ENCODE peak calls at places on chromosomes 7 and 10, in five cellular contexts. O, B, N, T and M are unnamed samples.

GRCh38 chr7:127854383-127854782 is 176.9 kb downstream of the LRRC4 start:
- DNase-seq in N (no peak), T (no peak), O (no peak), B (no peak), M (no peak)

GRCh38 chr10:116742367-116743265 is at the start of gene HSPA12A:
- DNase-seq in O (peak), B (no peak), T (no peak), N (peak), M (peak)

GRCh38 chr10:97574374-97575100 is 2.0 kb downstream of the ANKRD2 start:
- DNase-seq in B (no peak), N (no peak), T (peak), O (peak), M (peak)

GRCh38 chr7:25720427-25720826 is 431.6 kb upstream of the NFE2L3 start:
- DNase-seq in T (no peak), N (peak), B (no peak), O (peak), M (peak)

GRCh38 chr10:132361581-132362101 is 29.6 kb downstream of the LRRC27 start:
- DNase-seq in B (no peak), T (no peak), N (no peak), O (no peak), M (no peak)

GRCh38 chr7:99628471-99629465 is 12.0 kb downstream of the ZSCAN25 start:
- DNase-seq in T (no peak), B (no peak), N (no peak), O (no peak), M (no peak)

GRCh38 chr10:60644436-60645130 is 133.7 kb upstream of the CDK1 start:
- DNase-seq in O (no peak), N (no peak), B (no peak), T (no peak), M (no peak)

GRCh38 chr10:13660545-13660920 is 73.8 kb downstream of the PRPF18 start:
- DNase-seq in N (no peak), T (no peak), B (peak), O (peak), M (no peak)

GRCh38 chr10:33057620-33058019 is 99.6 kb upstream of the ITGB1 start:
- DNase-seq in O (no peak), B (no peak), N (no peak), T (no peak), M (no peak)

GRCh38 chr10:42781893-42782445 is 626 bp upstream of the BMS1 start:
- DNase-seq in N (no peak), T (no peak), O (no peak), B (no peak), M (no peak)

GRCh38 chr10:35025916-35026315 is 64.2 kb downstream of the CUL2 start:
- DNase-seq in N (no peak), B (no peak), T (no peak), O (peak), M (no peak)

GRCh38 chr7:116524609-116525297 is at the start of gene CAV1:
- DNase-seq in O (peak), N (peak), B (no peak), T (no peak), M (peak)

GRCh38 chr7:30206466-30206865 is 71.7 kb downstream of the MTURN start:
- DNase-seq in O (peak), N (no peak), T (no peak), B (no peak), M (no peak)

GRCh38 chr10:48501806-48502771 is 102.8 kb downstream of the ARHGAP22 start:
- DNase-seq in N (no peak), O (peak), T (no peak), B (peak), M (no peak)

GRCh38 chr10:5953676-5954075 is 23.7 kb downstream of the IL15RA start:
- DNase-seq in O (no peak), N (no peak), B (no peak), T (no peak), M (no peak)

GRCh38 chr7:21912305-21912704 is 33.4 kb downstream of the CDCA7L start:
- DNase-seq in T (no peak), O (peak), B (no peak), N (no peak), M (no peak)

GRCh38 chr10:73759512-73760115 is 15.4 kb downstream of the SEC24C start:
- DNase-seq in O (no peak), N (no peak), T (no peak), B (no peak), M (no peak)

GRCh38 chr7:39811161-39811614 is 138.9 kb upstream of the CDK13 start:
- DNase-seq in T (no peak), O (peak), N (no peak), B (no peak), M (peak)

DNA sequence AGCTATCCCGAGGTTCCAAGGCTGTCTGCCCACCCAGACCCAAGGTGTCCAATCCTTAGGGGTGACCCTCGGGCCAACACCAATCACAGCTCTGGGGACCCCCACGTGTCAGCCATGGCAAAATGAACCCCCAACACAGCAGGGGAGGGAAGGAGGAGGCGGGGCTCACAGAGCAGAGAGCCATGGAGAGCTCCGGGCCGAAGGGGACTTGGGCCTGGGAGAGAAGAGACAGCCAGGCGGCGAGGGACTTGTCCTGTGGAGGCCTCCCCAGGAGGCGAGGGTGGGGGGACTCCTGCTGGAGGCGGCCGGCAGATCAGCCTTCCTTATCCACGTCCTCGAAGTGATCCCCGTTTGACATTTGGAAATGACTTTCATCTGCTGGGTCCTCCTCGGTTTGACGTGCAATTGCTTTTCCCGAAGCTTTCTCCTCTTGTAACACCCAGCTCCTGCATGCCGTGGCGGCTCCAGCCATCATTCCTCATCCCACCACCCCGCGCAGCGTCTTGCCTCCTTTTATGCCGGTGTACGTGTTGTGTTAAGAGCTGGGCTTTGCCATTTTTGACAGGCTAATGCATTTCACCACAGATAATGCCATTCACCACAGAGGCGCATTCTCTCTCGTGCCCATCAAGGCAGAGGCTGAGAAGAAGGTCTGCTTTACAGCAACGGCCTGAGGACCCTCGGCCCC is 337.4 kb downstream of the DNAJB6 start:
- DNase-seq in N (no peak), T (no peak), O (no peak), B (no peak), M (no peak)
- TF ChIP-seq MXI1 in N (no peak), T (no peak), O (no peak), B (no peak), M (no peak)

DNA sequence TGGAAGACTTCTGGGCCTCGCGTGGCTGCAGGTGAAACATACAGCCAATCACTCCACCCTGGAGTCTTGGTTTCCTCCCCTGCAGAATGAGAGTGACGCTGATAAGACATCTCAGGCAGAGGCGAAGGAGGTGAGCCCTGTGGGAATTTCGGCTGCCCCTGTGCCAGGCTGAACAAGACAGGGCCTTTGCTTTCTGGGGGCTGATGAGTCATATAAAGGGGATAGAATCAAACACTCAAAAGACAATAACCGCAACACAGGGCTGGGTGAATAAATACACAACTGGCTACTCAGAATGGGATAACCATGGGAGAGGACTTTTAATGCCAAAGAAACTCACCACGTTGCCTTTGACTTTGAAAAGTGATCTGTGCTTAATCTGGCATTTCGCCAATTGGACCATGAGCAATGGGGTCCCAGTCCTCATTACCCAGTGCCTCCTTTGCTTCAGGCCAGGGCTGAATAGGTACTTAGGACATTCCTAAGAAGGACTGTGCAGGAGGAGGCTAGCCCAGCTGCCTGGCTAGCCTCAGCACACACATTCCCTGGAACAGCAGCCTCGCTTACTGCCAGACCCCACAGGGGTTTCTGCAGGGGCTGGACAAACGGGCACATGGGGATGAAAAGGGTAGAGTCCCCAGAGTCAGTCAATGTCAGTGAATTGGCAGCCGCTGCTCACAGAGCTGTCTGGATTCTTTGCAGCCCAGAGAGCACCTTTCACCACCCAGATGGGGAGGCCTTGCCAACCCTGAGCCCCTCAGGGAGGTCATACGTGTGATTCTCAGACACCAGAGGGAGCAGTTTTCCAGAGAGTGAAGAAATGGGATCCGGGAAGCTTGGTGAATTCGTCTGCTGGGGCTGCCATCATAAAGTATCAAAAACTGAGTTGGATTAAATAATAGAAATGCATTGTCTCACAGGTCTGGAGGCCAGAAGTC is 143.5 kb downstream of the KCNMA1 start:
- DNase-seq in N (no peak), T (peak), O (peak), B (no peak), M (peak)
- TF ChIP-seq MXI1 in N (no peak), T (no peak), O (no peak), B (no peak), M (no peak)

GRCh38 chr10:89419548-89419947 is 5.2 kb downstream of the IFIT5 start:
- DNase-seq in N (peak), T (no peak), O (peak), B (no peak), M (peak)

GRCh38 chr10:89414146-89414878 is at the start of gene IFIT5:
- DNase-seq in B (peak), T (peak), N (peak), O (peak), M (peak)

GRCh38 chr10:89413398-89413912 is 913 bp upstream of the IFIT5 start:
- DNase-seq in B (no peak), T (no peak), O (no peak), N (no peak), M (no peak)

GRCh38 chr10:89414879-89415821 is 782 bp downstream of the IFIT5 start:
- DNase-seq in T (no peak), B (no peak), N (no peak), O (peak), M (peak)

DNA sequence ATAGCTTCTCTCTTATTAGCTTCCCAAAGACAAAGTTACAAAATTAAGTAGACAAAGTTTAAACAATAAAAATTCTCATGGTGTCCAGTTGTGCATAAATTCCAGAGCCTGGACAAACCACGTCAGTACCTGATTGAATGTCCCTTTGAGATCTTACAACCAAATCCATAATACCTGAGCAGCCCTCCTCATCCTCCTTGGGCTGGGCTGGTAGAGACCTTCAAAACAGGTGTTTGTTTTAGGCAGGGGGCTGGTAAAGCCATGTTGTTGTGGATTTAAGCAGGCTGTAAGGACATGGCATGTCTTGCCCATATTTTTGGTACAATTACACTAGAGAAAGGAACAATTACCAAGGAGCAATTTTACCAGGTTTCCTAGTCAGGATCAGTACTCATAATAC is 2.1 kb downstream of the IFIT5 start:
- DNase-seq in O (no peak), N (no peak), T (no peak), B (no peak), M (no peak)
- TF ChIP-seq MXI1 in O (no peak), N (no peak), T (no peak), B (no peak), M (no peak)

DNA sequence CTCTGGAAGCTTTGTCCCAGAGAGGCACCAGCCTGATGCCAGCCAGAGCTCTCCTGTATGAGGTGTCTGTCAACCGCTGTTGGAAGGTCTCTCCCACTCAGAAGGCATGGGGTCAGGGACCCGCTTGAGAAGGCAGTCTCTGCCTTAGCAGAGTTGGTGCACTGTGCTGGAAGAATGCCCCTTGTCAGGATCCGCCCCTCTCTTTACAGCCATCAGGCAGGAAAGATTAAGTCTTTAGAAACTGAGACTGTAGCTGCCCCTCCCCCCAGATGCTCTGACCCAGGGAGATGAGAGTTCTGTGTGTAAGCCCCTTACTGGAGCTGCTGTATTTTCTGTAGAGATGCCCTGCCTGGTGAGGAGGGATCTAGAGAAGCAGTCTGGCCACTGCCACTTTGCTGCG is 285.2 kb upstream of the ZWINT start:
- DNase-seq in B (no peak), T (no peak), N (no peak), O (no peak), M (no peak)
- TF ChIP-seq MXI1 in B (no peak), T (no peak), N (no peak), O (no peak), M (no peak)

DNA sequence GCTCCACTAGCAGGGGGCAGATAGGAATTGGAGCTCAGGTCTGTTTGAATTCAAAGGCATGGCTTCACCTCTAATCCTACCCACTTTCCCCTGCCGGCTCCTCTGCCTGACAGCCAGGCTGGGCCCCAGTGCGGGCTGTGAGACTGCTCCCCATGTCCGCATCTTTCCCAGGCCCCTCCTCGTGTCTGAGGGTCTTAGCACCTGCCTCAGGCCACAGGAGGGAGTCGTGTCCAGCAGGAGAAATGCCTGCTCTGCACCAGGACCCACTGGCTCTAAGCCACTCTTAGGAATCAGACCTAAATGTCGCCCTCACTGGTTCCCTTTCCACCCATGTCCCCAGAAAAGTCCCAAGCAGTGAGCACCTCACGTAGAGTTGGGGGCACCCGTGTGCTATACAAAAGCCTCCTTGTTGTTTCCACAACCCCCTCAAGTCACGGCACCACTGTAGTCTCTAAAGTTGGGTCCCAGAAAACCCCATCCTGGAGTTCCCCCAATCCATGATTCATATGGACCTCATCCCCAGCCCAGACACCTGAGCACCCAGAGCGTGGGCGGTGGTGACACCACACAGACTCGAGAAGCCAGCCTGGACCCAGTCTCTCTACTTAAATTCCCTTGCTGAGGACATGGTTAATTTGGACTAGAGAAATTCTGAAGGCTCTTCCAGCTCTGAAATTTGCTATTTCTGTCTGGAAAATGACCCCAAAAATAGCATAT is 466.4 kb upstream of the ZMIZ1 start:
- DNase-seq in T (no peak), N (no peak), B (no peak), O (peak), M (no peak)
- TF ChIP-seq MXI1 in T (no peak), N (no peak), B (no peak), O (no peak), M (no peak)